ENCODE peak calls at places on chromosomes 16 and 17, in seven cellular contexts. U, B, T, S, L, A and M are unnamed samples.

GRCh38 chr17:5241861-5242671 is 7.4 kb upstream of the SCIMP start:
- DNase-seq in U (no peak), B (no peak), T (no peak), S (no peak), L (no peak), A (no peak), M (no peak)

GRCh38 chr16:53775821-53776431 is 72.0 kb downstream of the FTO start:
- DNase-seq in U (no peak), B (no peak), T (no peak), S (no peak), L (no peak), A (peak), M (no peak)

GRCh38 chr17:45261577-45262515 is at the start of gene SPATA32:
- DNase-seq in U (no peak), B (no peak), T (no peak), S (peak), L (peak), A (no peak), M (no peak)

GRCh38 chr17:57874434-57875108 is 24.7 kb upstream of the MRPS23 start:
- DNase-seq in U (no peak), B (no peak), T (no peak), S (peak), L (peak), A (no peak), M (no peak)

GRCh38 chr16:1534021-1535020 is 855 bp downstream of the TMEM204 start:
- DNase-seq in U (no peak), B (no peak), T (no peak), S (no peak), L (no peak), A (no peak), M (no peak)

GRCh38 chr16:9867176-9867575 is 315.1 kb downstream of the GRIN2A start:
- DNase-seq in U (no peak), B (no peak), T (no peak), S (no peak), L (no peak), A (no peak), M (no peak)

GRCh38 chr17:77565166-77565565 is 393.3 kb upstream of the TNRC6C start:
- DNase-seq in U (no peak), B (no peak), T (no peak), S (no peak), L (no peak), A (no peak), M (no peak)

GRCh38 chr17:12522743-12523181 is 142.9 kb upstream of the MYOCD start:
- DNase-seq in U (no peak), B (no peak), T (no peak), S (no peak), L (no peak), A (peak), M (peak)

GRCh38 chr17:69690531-69690930 is 276.0 kb downstream of the MAP2K6 start:
- DNase-seq in U (no peak), B (no peak), T (no peak), S (no peak), L (no peak), A (no peak), M (no peak)

GRCh38 chr16:49625311-49626035 is 230.4 kb downstream of the ZNF423 start:
- DNase-seq in U (no peak), B (no peak), T (no peak), S (no peak), L (peak), A (no peak), M (no peak)

GRCh38 chr16:80746231-80746630 is 58.2 kb downstream of the CDYL2 start:
- DNase-seq in U (no peak), B (no peak), T (no peak), S (no peak), L (no peak), A (no peak), M (no peak)

GRCh38 chr16:30397776-30398659 is 2.8 kb downstream of the ZNF48 start:
- DNase-seq in U (no peak), B (no peak), T (no peak), S (no peak), L (no peak), A (no peak), M (no peak)

GRCh38 chr17:76593338-76593737 is 7.7 kb upstream of the ST6GALNAC2 start:
- DNase-seq in U (peak), B (no peak), T (no peak), S (no peak), L (no peak), A (no peak), M (peak)

GRCh38 chr16:57444711-57445110 is 2.5 kb downstream of the CIAPIN1 start:
- DNase-seq in U (no peak), B (no peak), T (no peak), S (no peak), L (no peak), A (no peak), M (no peak)

GRCh38 chr17:28615260-28615940 is 1.4 kb upstream of the RSKR start:
- DNase-seq in U (no peak), B (no peak), T (no peak), S (no peak), L (no peak), A (no peak), M (no peak)

GRCh38 chr16:52050418-52050817 is 496.5 kb downstream of the TOX3 start:
- DNase-seq in U (no peak), B (no peak), T (no peak), S (no peak), L (no peak), A (peak), M (no peak)

GRCh38 chr16:80058236-80058635 is 457.7 kb upstream of the MAF start:
- DNase-seq in U (no peak), B (no peak), T (no peak), S (no peak), L (no peak), A (no peak), M (no peak)

GRCh38 chr17:49290690-49291326 is 60.2 kb upstream of the PHOSPHO1 start:
- DNase-seq in U (peak), B (no peak), T (peak), S (no peak), L (no peak), A (peak), M (peak)

GRCh38 chr16:1090620-1091587 is 5.1 kb downstream of the C1QTNF8 start:
- DNase-seq in U (no peak), B (no peak), T (peak), S (no peak), L (no peak), A (peak), M (no peak)

GRCh38 chr16:67154578-67155304 is 3.9 kb upstream of the B3GNT9 start:
- DNase-seq in U (no peak), B (no peak), T (no peak), S (no peak), L (no peak), A (no peak), M (no peak)

GRCh38 chr17:12415031-12415430 is 250.7 kb upstream of the MYOCD start:
- DNase-seq in U (no peak), B (no peak), T (no peak), S (no peak), L (no peak), A (no peak), M (no peak)

GRCh38 chr16:21565816-21566669 is 33.3 kb upstream of the METTL9 start:
- DNase-seq in U (no peak), B (no peak), T (no peak), S (no peak), L (no peak), A (peak), M (no peak)

GRCh38 chr16:50285406-50286003 is 19.2 kb downstream of the ADCY7 start:
- DNase-seq in U (no peak), B (no peak), T (no peak), S (no peak), L (no peak), A (no peak), M (no peak)

GRCh38 chr17:75848523-75849303 is 4.5 kb upstream of the UNC13D start:
- DNase-seq in U (peak), B (no peak), T (peak), S (peak), L (peak), A (peak), M (peak)

GRCh38 chr16:55543470-55543869 is 23.0 kb upstream of the CAPNS2 start:
- DNase-seq in U (no peak), B (no peak), T (peak), S (no peak), L (no peak), A (peak), M (no peak)

GRCh38 chr16:28182183-28182582 is 29.6 kb downstream of the XPO6 start:
- DNase-seq in U (no peak), B (no peak), T (no peak), S (no peak), L (no peak), A (no peak), M (no peak)

GRCh38 chr17:50511058-50511457 is 2.8 kb downstream of the MYCBPAP start:
- DNase-seq in U (no peak), B (peak), T (no peak), S (no peak), L (no peak), A (no peak), M (no peak)

GRCh38 chr17:43661699-43662431 is at the start of gene MEOX1:
- DNase-seq in U (no peak), B (peak), T (no peak), S (no peak), L (no peak), A (no peak), M (peak)

GRCh38 chr17:83053021-83053778 is 26.2 kb upstream of the METRNL start:
- DNase-seq in U (no peak), B (no peak), T (peak), S (no peak), L (peak), A (no peak), M (no peak)

GRCh38 chr17:41456206-41456605 is 11.0 kb downstream of the KRT32 start:
- DNase-seq in U (no peak), B (no peak), T (no peak), S (peak), L (peak), A (peak), M (no peak)

GRCh38 chr17:7019839-7020519 is 2.9 kb upstream of the BCL6B start:
- DNase-seq in U (no peak), B (no peak), T (peak), S (peak), L (peak), A (no peak), M (peak)

GRCh38 chr16:57775661-57776469 is 26.4 kb downstream of the KIFC3 start:
- DNase-seq in U (no peak), B (no peak), T (peak), S (peak), L (peak), A (peak), M (peak)

GRCh38 chr16:11478431-11479119 is 108.1 kb downstream of the LITAF start:
- DNase-seq in U (no peak), B (no peak), T (no peak), S (no peak), L (no peak), A (no peak), M (no peak)

GRCh38 chr17:64507418-64507766 is 615 bp downstream of the CEP95 start:
- DNase-seq in U (no peak), B (no peak), T (peak), S (no peak), L (no peak), A (peak), M (peak)

GRCh38 chr16:57620316-57621231 is 7.9 kb upstream of the ADGRG1 start:
- DNase-seq in U (no peak), B (no peak), T (no peak), S (no peak), L (no peak), A (no peak), M (no peak)

GRCh38 chr17:77366558-77367245 is 225.9 kb downstream of the SEC14L1 start:
- DNase-seq in U (no peak), B (no peak), T (peak), S (no peak), L (peak), A (no peak), M (no peak)

DNA sequence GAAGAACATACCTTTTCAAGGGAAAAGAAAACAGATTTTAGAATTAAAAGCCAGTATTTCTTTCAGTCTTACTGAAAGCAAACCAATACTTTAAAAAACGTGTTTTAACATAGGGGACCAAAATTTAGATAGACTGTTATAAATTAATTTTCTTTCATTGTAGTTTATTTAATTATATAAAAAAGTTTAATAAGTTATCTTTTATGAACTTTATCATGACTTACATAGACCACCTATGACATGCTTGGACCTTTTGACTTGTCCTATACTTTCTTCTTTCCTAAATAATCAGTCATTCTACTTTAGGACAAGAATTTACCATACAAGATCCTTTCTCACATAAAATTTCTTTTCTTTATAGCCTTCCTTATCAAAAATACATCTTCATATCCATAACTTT is 102.0 kb upstream of the HAS3 start:
- DNase-seq in U (peak), B (no peak), T (no peak), S (no peak), L (no peak), A (no peak), M (no peak)
- TF ChIP-seq SP1 in U (no peak), B (no peak), T (no peak), S (no peak), L (no peak), A (no peak), M (no peak)

DNA sequence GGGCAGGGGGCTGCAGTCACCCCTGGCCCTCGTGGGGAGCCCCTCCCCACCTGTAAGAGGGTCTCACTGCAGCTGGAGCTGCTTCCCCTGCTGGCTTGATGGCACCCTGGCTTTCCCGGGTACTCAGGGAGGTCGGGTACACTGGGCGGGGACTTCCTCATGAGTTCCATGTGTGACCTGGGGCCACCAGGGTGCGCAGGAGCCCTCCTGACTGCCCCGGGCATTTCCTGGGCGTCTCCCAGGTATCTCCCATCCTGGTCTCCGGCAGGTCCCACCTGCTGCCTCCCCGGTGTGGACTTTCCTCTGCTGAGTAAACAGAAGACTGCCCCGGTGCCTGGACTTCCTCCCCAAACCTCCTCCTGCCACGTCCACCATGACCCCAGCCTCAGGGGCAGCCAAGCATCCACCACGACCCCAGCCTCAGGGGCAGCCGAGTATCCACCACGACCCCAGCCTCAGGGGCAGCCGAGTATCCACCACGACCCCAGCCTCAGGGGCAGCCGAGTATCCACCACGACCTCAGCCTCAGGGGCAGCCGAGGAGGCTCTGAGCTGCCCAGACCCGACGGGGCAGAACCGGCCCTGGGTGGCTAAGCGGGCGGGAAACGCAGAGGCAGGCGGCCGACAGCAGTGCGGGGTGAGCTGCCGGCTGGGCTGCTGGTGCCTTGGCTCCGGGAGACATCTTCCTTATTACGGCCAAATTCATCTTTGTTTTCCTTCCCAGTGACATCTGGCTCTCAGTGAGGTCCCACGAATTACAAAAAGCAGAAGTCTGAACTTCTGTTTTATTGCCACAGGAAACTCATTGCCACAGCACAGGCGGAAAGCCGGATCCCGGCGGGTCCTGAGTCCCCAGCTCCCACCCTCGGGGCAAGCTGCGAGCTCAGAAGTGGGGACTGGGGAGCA is 40.7 kb downstream of the CBFA2T3 start:
- DNase-seq in U (no peak), B (no peak), T (no peak), S (no peak), L (no peak), A (peak), M (no peak)
- TF ChIP-seq SP1 in U (no peak), B (no peak), T (no peak), S (no peak), L (no peak), A (no peak), M (no peak)

DNA sequence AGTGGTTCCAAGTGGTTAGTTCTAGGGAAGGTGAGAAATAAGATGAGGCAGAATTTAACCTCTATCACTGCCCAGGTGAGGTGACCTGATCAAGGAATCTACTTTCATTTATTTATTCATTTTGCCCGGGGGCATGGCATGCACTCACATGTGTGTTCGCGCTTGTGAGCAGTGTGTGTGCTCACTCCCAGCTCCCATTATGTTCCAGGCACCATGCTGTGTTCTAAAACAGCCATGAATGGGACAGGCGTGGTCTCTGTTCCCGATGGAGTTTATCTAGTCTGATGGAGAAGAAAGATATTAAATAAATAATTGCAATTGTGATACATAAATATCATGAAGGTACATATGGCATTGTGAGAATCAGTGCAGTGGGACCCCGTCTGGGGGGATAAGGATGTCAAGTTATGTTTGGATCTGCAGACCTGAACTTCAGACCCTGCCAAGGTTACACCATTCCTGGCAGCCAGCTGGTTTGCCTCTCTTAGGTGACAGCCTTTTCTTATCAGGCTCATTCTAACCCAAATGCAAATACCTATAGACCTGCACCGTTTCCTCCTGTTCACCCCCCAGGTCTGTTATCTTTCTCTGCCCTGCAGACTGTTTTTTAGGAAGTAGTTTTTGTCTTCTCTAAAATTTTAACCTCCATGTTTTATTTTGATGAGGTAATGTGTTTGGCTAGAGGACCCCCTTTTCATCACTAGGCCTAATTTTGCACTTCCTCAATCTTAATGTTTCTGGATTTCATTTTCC is 11.7 kb downstream of the CYB5B start:
- DNase-seq in U (no peak), B (no peak), T (no peak), S (no peak), L (no peak), A (peak), M (no peak)
- TF ChIP-seq SP1 in U (no peak), B (no peak), T (no peak), S (no peak), L (no peak), A (no peak), M (no peak)

GRCh38 chr17:40317345-40317873 is 8.4 kb downstream of the RARA start:
- DNase-seq in U (peak), B (no peak), T (peak), S (peak), L (peak), A (peak), M (peak)
- TF ChIP-seq SP1 in U (no peak), B (no peak), T (no peak), S (no peak), L (no peak), A (no peak), M (no peak)